ENCODE peak calls at places on chromosomes 6 and 20, in six cellular contexts. Q is pancreas; T is PC-3; U is A549; D is suprapubic skin; M is CD4-positive, alpha-beta T cell. W is an unnamed sample.

GRCh38 chr6:68639826-68640505 is 4.9 kb downstream of the ADGRB3 start:
- DNase-seq in D (no peak), T (no peak), Q (no peak), U (no peak), M (no peak), W (no peak)

GRCh38 chr20:12093062-12093796 is 175.5 kb downstream of the BTBD3 start:
- DNase-seq in D (no peak), T (peak; percentile 35), Q (peak; percentile 82), U (no peak), M (no peak), W (no peak)

GRCh38 chr6:128150376-128150775 is 249.5 kb upstream of the THEMIS start:
- DNase-seq in U (no peak), Q (no peak), T (no peak), D (no peak), M (no peak), W (no peak)

GRCh38 chr6:35583893-35584688 is 71.4 kb upstream of the TULP1 start:
- DNase-seq in T (peak; percentile 85), U (peak; percentile 67), M (peak; percentile 61), D (no peak), Q (peak; percentile 76), W (peak; percentile 64)

GRCh38 chr6:29797120-29797519 is 30.5 kb upstream of the HLA-G start:
- DNase-seq in M (no peak), D (no peak), U (peak; percentile 35), T (peak; percentile 71), Q (no peak), W (no peak)

GRCh38 chr20:58192567-58192966 is 35.9 kb downstream of the ANKRD60 start:
- DNase-seq in M (peak; percentile 14), Q (no peak), U (no peak), T (no peak), D (no peak), W (no peak)

GRCh38 chr20:49750611-49751396 is 37.1 kb upstream of the B4GALT5 start:
- DNase-seq in M (no peak), U (no peak), D (no peak), T (no peak), Q (no peak), W (no peak)

GRCh38 chr6:37882724-37883413 is 63.3 kb downstream of the ZFAND3 start:
- DNase-seq in U (peak; percentile 9), T (peak; percentile 31), M (no peak), Q (no peak), D (no peak), W (no peak)

GRCh38 chr6:37698264-37699137 is 818 bp upstream of the MDGA1 start:
- DNase-seq in T (peak; percentile 58), U (peak; percentile 58), Q (peak; percentile 37), M (peak; percentile 37), D (no peak), W (no peak)

GRCh38 chr6:74534485-74535211 is 671.2 kb downstream of the COL12A1 start:
- DNase-seq in M (no peak), Q (peak; percentile 30), U (peak; percentile 90), D (no peak), T (peak; percentile 59), W (no peak)

GRCh38 chr20:22723659-22724058 is 139.3 kb upstream of the FOXA2 start:
- DNase-seq in M (no peak), U (peak; percentile 29), T (peak; percentile 35), Q (no peak), D (no peak), W (no peak)

GRCh38 chr6:153117986-153118886 is 12.8 kb downstream of the RGS17 start:
- DNase-seq in U (peak; percentile 80), D (no peak), Q (no peak), T (peak; percentile 75), M (no peak), W (no peak)

GRCh38 chr6:91337967-91338366 is 751.1 kb upstream of the MAP3K7 start:
- DNase-seq in T (no peak), M (no peak), U (no peak), D (no peak), Q (no peak), W (no peak)

GRCh38 chr6:143176090-143177021 is 115.7 kb downstream of the AIG1 start:
- DNase-seq in U (no peak), T (peak; percentile 3), Q (no peak), M (no peak), D (no peak), W (no peak)

GRCh38 chr20:64090165-64090564 is 6.0 kb upstream of the LKAAEAR1 start:
- DNase-seq in U (no peak), M (no peak), T (no peak), Q (no peak), D (no peak), W (peak; percentile 58)

GRCh38 chr6:2790588-2790987 is 25.4 kb downstream of the WRNIP1 start:
- DNase-seq in D (no peak), M (no peak), Q (peak; percentile 43), U (peak; percentile 47), T (peak; percentile 30), W (no peak)

GRCh38 chr20:41181567-41181966 is 44.2 kb downstream of the PLCG1 start:
- DNase-seq in U (no peak), D (no peak), Q (peak; percentile 4), T (no peak), M (no peak), W (no peak)

GRCh38 chr6:164185342-164185920 is 770.9 kb downstream of the QKI start:
- DNase-seq in T (no peak), M (no peak), Q (no peak), U (no peak), D (no peak), W (no peak)

GRCh38 chr6:36594029-36594815 is at the start of gene SRSF3:
- DNase-seq in T (peak; percentile 98), U (peak; percentile 98), D (peak; percentile 97), M (peak; percentile 92), Q (peak; percentile 96), W (peak; percentile 92)

GRCh38 chr6:148144917-148145521 is 197.6 kb upstream of the SASH1 start:
- DNase-seq in M (peak; percentile 13), T (peak; percentile 75), D (peak; percentile 75), Q (peak; percentile 66), U (peak; percentile 71), W (peak; percentile 36)
- H3K27ac ChIP-seq in M (no peak overlapping the region), T (no peak overlapping the region), D (no peak overlapping the region), Q (no peak overlapping the region), U (no peak overlapping the region), W (no peak overlapping the region)

DNA sequence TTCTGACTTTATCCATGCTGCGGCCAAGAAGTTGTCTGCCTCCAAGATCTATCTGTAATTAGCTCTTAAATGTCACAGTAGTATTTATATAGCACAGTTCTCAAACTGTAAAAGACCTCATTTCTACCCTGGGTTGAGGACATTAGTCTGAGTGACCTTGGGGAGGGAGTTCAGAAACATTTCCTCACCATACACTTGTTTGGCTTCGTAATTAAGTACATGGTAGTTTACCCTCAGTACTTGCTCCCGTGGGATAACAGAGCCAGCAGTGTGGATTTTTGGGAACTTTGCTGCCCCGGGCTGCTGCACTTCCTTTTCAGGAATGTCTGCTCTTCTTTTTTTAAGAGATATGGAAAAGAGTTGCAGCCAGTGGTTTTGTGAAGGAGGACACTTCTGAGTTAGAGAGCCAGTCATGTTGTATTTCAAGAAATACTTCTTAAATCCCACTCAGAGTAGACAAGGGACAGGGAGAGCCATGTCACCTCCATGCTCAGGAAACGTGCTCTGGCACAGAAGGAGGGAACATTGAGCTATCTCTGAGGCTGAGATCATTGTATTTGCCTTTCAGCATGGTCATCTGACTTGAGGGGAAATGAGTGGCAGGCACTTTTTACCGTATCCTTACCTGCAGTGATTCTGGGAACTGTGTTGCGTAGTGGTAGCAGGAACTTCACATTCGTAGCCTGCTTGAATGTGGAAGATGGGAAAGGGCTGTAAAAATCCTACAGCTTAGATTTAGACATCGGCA is 33.6 kb downstream of the RPRD1B start:
- DNase-seq in D (no peak), U (no peak), T (no peak), M (no peak), Q (no peak), W (no peak)
- H3K27ac ChIP-seq in D (no peak overlapping the region), U (no peak overlapping the region), T (no peak overlapping the region), M (no peak overlapping the region), Q (peak overlapping the region; percentile 59), W (no peak overlapping the region)

GRCh38 chr6:125471703-125472102 is 169.9 kb upstream of the HDDC2 start:
- DNase-seq in D (no peak), Q (no peak), U (no peak), T (no peak), M (no peak), W (no peak)
- H3K27ac ChIP-seq in D (no peak overlapping the region), Q (no peak overlapping the region), U (no peak overlapping the region), T (no peak overlapping the region), M (no peak overlapping the region), W (no peak overlapping the region)

DNA sequence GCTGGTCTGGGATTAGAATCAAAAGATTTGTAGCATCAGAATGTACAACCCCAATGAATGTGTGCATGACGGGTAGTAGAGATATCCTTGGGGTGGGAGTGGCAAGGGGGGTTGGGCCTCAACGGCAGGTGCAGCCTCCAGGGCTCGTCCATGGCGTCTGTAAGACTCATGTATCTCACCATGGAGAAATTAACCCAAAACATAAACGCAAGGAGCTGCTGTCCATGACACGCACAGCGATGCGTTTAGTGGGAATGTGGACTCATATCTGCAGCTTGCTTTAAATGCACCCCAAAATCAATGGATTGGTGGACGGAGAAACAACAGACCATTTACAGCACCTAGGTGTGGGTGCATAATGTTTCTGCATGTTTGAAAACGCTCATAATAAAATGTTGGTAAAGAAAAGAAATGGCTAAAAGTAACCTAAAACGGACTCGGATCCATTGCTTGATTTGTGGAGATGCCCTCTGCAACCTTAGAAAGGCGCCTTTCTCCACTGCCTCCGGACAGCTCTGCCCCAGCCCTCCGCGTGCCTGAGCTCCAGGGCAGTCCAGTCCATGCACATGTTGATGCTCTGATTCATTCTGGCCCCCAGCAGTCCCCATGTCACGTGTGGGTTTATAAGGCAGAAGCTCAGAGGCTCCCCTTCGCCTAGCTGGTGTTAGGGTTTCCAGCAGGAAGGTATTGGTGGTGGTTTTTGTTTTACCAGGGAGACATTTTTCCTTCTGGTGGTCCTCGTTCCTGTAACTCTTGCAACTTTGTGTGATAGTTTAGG is 24.5 kb downstream of the PYGB start:
- DNase-seq in M (no peak), D (peak; percentile 44), Q (no peak), T (no peak), U (no peak), W (no peak)
- H3K27ac ChIP-seq in M (no peak overlapping the region), D (peak overlapping the region; percentile 61), Q (no peak overlapping the region), T (no peak overlapping the region), U (no peak overlapping the region), W (peak overlapping the region; percentile 81)

GRCh38 chr6:158647501-158647900 is 2.4 kb upstream of the SYTL3 start:
- DNase-seq in T (no peak), U (no peak), Q (no peak), D (no peak), M (no peak), W (no peak)
- H3K27ac ChIP-seq in T (peak overlapping the region; percentile 93), U (no peak overlapping the region), Q (no peak overlapping the region), D (no peak overlapping the region), M (no peak overlapping the region), W (no peak overlapping the region)

GRCh38 chr6:141418076-141418475 is 714.6 kb upstream of the GJE1 start:
- DNase-seq in D (no peak), U (no peak), M (no peak), Q (no peak), T (no peak), W (no peak)
- H3K27ac ChIP-seq in D (no peak overlapping the region), U (no peak overlapping the region), M (no peak overlapping the region), Q (no peak overlapping the region), T (no peak overlapping the region), W (no peak overlapping the region)

GRCh38 chr6:135902756-135903331 is 51.3 kb downstream of the PDE7B start:
- DNase-seq in M (no peak), Q (no peak), D (no peak), T (no peak), U (no peak), W (no peak)
- H3K27ac ChIP-seq in M (no peak overlapping the region), Q (no peak overlapping the region), D (peak overlapping the region; percentile 43), T (no peak overlapping the region), U (peak overlapping the region; percentile 4), W (peak overlapping the region; percentile 87)

W was measured in caudate nucleus.